ENCODE peak calls at places on chromosomes 3 and 15, in nine cellular contexts. O, N, W, Q, D, Z, H, T and M are unnamed samples.

GRCh38 chr3:193400304-193400703 is 21.8 kb upstream of the ATP13A5 start:
- DNase-seq in W (no peak), T (no peak), N (no peak), Q (no peak), H (no peak), Z (no peak), O (no peak), D (no peak), M (no peak)

GRCh38 chr15:66310786-66311185 is 17.4 kb downstream of the DIS3L start:
- DNase-seq in Z (no peak), N (no peak), Q (no peak), O (no peak), H (no peak), D (no peak), T (no peak), W (no peak), M (no peak)

GRCh38 chr15:90002428-90002844 is 1.3 kb downstream of the ZNF710 start:
- DNase-seq in Z (peak), O (peak), D (peak), T (no peak), N (peak), Q (peak), W (peak), H (peak), M (peak)

GRCh38 chr3:76222115-76222652 is 436.8 kb upstream of the ZNF717 start:
- DNase-seq in T (no peak), N (no peak), W (no peak), O (no peak), D (no peak), H (no peak), Z (no peak), Q (no peak), M (peak)

GRCh38 chr3:172217877-172218276 is 178.5 kb downstream of the FNDC3B start:
- DNase-seq in N (no peak), Q (no peak), D (no peak), T (no peak), O (no peak), H (peak), Z (peak), W (no peak), M (no peak)

GRCh38 chr3:46731795-46732194 is 14.1 kb upstream of the PRSS50 start:
- DNase-seq in T (no peak), Z (no peak), D (no peak), W (no peak), Q (no peak), N (no peak), O (no peak), H (no peak), M (no peak)

GRCh38 chr3:123006587-123006986 is 21.0 kb downstream of the SEMA5B start:
- DNase-seq in Q (no peak), Z (no peak), T (no peak), H (no peak), O (no peak), D (no peak), N (no peak), W (no peak), M (no peak)

GRCh38 chr15:96322401-96323249 is 7.9 kb upstream of the NR2F2 start:
- DNase-seq in Z (no peak), T (no peak), W (no peak), D (no peak), O (peak), Q (peak), N (no peak), H (peak), M (no peak)

GRCh38 chr15:68383161-68384074 is 48.5 kb downstream of the ITGA11 start:
- DNase-seq in N (no peak), O (no peak), W (peak), D (peak), Z (peak), T (peak), Q (peak), H (peak), M (peak)

GRCh38 chr3:72165337-72165736 is 380.4 kb upstream of the PROK2 start:
- DNase-seq in H (peak), N (no peak), Z (no peak), D (no peak), T (no peak), Q (no peak), O (no peak), W (no peak), M (no peak)

GRCh38 chr3:185021326-185021725 is 131.5 kb downstream of the C3orf70 start:
- DNase-seq in W (no peak), Z (peak), N (no peak), D (no peak), H (peak), T (no peak), O (no peak), Q (peak), M (no peak)

GRCh38 chr15:89937365-89938355 is 24.9 kb upstream of the ARPIN start:
- DNase-seq in H (peak), Q (no peak), D (no peak), Z (no peak), W (no peak), T (no peak), O (no peak), N (no peak), M (peak)

GRCh38 chr3:27195059-27195458 is 174.1 kb downstream of the NEK10 start:
- DNase-seq in O (no peak), T (no peak), W (no peak), N (no peak), D (no peak), Z (no peak), H (peak), Q (no peak), M (no peak)